ENCODE peak calls at places on chromosomes 1 and 21, in nine cellular contexts. H is neural crest cell, A is activated B cell treated with CpG ODN at 0.5 μM for 24 hours, K is fibroblast of lung, M is prostate gland, P is MM.1S, W is tibial artery, N is cardiac fibroblast, T is pancreas. Z is an unnamed sample.

GRCh38 chr1:45299296-45299695 is 27.4 kb upstream of the HPDL start:
- DNase-seq in H (no peak), A (no peak), K (no peak), M (no peak), P (no peak), W (no peak), N (no peak), T (no peak), Z (no peak)

GRCh38 chr1:234495231-234495990 is 16.4 kb upstream of the TARBP1 start:
- DNase-seq in H (no peak), A (no peak), K (peak; percentile 97), M (no peak), P (peak; percentile 79), W (no peak), N (peak; percentile 73), T (no peak), Z (no peak)

GRCh38 chr1:172400073-172400737 is 20.3 kb upstream of the C1orf105 start:
- DNase-seq in H (no peak), A (no peak), K (no peak), M (no peak), P (no peak), W (no peak), N (no peak), T (no peak), Z (no peak)

GRCh38 chr21:45511007-45511406 is 31.2 kb downstream of the SLC19A1 start:
- DNase-seq in H (no peak), A (no peak), K (no peak), M (no peak), P (no peak), W (no peak), N (no peak), T (peak; percentile 32), Z (no peak)

GRCh38 chr1:244422174-244422573 is 29.5 kb downstream of the ADSS2 start:
- DNase-seq in H (no peak), A (no peak), K (no peak), M (no peak), P (no peak), W (no peak), N (no peak), T (no peak), Z (no peak)

GRCh38 chr1:110174961-110175360 is 24.7 kb downstream of the SLC6A17 start:
- DNase-seq in H (no peak), A (no peak), K (no peak), M (no peak), P (no peak), W (no peak), N (no peak), T (no peak), Z (no peak)

GRCh38 chr1:95018602-95019369 is 54.0 kb downstream of the ALG14 start:
- DNase-seq in H (no peak), A (no peak), K (peak; percentile 77), M (no peak), P (no peak), W (no peak), N (peak; percentile 24), T (no peak), Z (no peak)

GRCh38 chr1:27614625-27615344 is 10.8 kb upstream of the AHDC1 start:
- DNase-seq in H (no peak), A (no peak), K (no peak), M (no peak), P (no peak), W (no peak), N (no peak), T (no peak), Z (no peak)

GRCh38 chr1:6774381-6774780 is 10.9 kb upstream of the CAMTA1 start:
- DNase-seq in H (no peak), A (no peak), K (no peak), M (no peak), P (no peak), W (no peak), N (no peak), T (no peak), Z (no peak)

GRCh38 chr1:167564592-167564991 is 11.0 kb upstream of the CREG1 start:
- DNase-seq in H (no peak), A (no peak), K (peak; percentile 7), M (no peak), P (no peak), W (peak; percentile 45), N (peak; percentile 15), T (no peak), Z (no peak)

GRCh38 chr1:217493290-217493689 is 137.6 kb downstream of the GPATCH2 start:
- DNase-seq in H (no peak), A (no peak), K (peak; percentile 11), M (no peak), P (no peak), W (no peak), N (peak; percentile 10), T (no peak), Z (no peak)

GRCh38 chr1:58815680-58816071 is 31.8 kb upstream of the JUN start:
- DNase-seq in H (no peak), A (no peak), K (no peak), M (peak; percentile 30), P (no peak), W (no peak), N (no peak), T (no peak), Z (no peak)

GRCh38 chr1:232132572-232132971 is 497.4 kb downstream of the SIPA1L2 start:
- DNase-seq in H (no peak), A (no peak), K (no peak), M (no peak), P (no peak), W (no peak), N (no peak), T (no peak), Z (no peak)

GRCh38 chr21:14862794-14863720 is 201.7 kb downstream of the NRIP1 start:
- DNase-seq in H (no peak), A (no peak), K (no peak), M (no peak), P (peak; percentile 10), W (no peak), N (peak; percentile 42), T (no peak), Z (no peak)

GRCh38 chr1:243642936-243643335 is 207.1 kb downstream of the AKT3 start:
- DNase-seq in H (no peak), A (no peak), K (peak; percentile 96), M (no peak), P (no peak), W (no peak), N (peak; percentile 39), T (no peak), Z (no peak)

GRCh38 chr1:64043328-64043727 is 160.1 kb upstream of the UBE2U start:
- DNase-seq in H (no peak), A (no peak), K (peak; percentile 41), M (no peak), P (no peak), W (no peak), N (peak; percentile 30), T (no peak), Z (no peak)

GRCh38 chr1:227941509-227942020 is 6.2 kb downstream of the WNT9A start:
- DNase-seq in H (no peak), A (peak; percentile 5), K (no peak), M (no peak), P (no peak), W (peak; percentile 17), N (no peak), T (peak; percentile 56), Z (peak; percentile 37)

DNA sequence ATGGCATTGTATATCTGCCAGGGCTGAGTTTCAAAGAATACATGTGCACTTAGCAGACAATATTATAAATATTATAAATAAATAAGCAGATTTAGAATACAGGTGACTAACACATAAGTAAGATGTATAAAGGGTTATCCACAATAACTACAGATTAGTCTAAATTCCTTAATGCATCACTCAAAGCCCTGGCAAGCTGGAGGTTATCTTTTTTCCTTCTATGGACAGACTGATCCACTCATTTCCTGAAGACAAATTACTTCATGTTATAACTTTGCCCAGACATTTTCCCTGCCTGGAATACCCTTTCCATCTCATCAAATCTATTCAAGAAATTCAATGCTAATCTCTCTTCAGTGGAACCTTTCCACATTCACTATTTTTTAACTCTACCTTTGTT is 38.8 kb downstream of the LUZP1 start:
- DNase-seq in H (no peak), A (no peak), K (peak; percentile 47), M (no peak), P (no peak), W (no peak), N (no peak), T (no peak), Z (no peak)
- TF ChIP-seq CTCF in H (no peak), A (no peak), K (no peak), M (no peak), P (no peak), W (no peak), N (no peak), T (no peak), Z (no peak)

DNA sequence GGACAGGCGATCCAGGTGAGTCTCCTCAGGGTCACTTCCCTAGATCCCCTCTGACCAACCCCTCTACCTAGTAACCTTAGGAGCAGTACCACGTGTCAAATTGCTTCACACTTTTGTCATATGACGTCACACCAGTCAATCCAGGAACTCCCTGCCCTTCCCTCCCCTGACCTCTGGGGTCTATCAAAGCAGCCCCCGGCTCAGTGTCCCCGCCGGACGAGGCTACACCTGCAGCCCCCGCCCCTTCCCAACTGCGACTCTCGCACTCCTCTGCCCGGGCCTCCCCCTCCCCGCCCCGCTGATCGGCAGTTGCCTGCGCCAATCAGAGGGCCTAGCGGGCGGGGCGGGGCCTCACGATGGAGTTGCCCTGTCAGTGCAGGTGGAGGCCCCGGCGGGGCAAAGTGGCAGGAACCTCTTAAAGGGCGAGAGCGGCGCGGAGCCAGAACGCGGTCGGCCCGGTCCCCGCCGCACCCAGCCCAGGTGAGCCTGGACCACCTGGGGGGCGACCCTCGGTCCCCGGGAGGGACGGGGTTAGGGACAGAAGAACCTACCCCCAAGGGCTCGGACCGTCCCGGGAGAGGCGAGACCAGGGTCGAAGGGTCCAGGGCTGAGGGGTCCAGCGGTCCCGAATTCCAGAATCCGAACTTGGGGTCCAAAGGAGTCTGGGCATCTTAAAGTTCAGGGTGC is 27.5 kb upstream of the EPB41 start:
- DNase-seq in H (peak; percentile 66), A (peak; percentile 94), K (peak; percentile 72), M (peak; percentile 85), P (peak; percentile 93), W (peak; percentile 75), N (peak; percentile 79), T (peak; percentile 95), Z (peak; percentile 86)
- TF ChIP-seq CTCF in H (no peak), A (no peak), K (no peak), M (no peak), P (no peak), W (peak; percentile 26), N (no peak), T (no peak), Z (no peak)

DNA sequence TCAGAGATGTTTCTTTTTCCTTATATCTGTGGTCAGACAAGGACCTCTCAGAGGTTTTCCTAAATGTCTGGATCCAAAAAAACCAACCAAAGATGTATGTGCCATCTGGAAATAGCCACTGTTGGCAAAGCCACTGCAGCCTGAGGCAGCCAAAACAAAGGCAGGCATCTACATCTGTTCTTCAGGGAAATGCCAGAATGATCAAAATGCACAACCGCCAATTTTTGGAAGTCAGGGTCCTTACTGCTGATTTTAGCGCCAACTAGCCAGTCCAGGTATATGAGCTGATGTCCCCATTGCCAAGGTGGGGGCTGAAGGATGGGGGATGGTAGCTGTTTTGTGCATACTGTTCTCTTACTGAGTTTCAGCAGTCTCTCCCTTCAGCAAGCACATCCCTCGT is 45.9 kb downstream of the SYT14 start:
- DNase-seq in H (no peak), A (no peak), K (no peak), M (no peak), P (no peak), W (no peak), N (no peak), T (no peak), Z (no peak)
- TF ChIP-seq CTCF in H (no peak), A (no peak), K (no peak), M (no peak), P (no peak), W (no peak), N (no peak), T (no peak), Z (no peak)

GRCh38 chr1:23599125-23599524 is 39.8 kb upstream of the ID3 start:
- DNase-seq in H (no peak), A (no peak), K (no peak), M (no peak), P (no peak), W (no peak), N (no peak), T (no peak), Z (no peak)
- TF ChIP-seq CTCF in H (no peak), A (no peak), K (no peak), M (no peak), P (no peak), W (no peak), N (no peak), T (no peak), Z (no peak)